ENCODE peak calls at places on chromosomes 5 and 9, in nine cellular contexts. O is progenitor cell of endocrine pancreas; R is GM03348; W is activated naive CD4-positive, alpha-beta T cell; L is foreskin fibroblast; V is head of caudate nucleus; T is T-helper 2 cell; N is A549; E is HCT116. G is an unnamed sample.

GRCh38 chr9:71909887-71910601 is 949 bp downstream of the ABHD17B start:
- DNase-seq in W (peak), T (peak), E (no peak), R (peak), O (peak), L (peak), N (peak), V (peak), G (peak)

GRCh38 chr5:103450333-103451061 is 112.1 kb downstream of the NUDT12 start:
- DNase-seq in R (peak), L (peak), O (no peak), V (no peak), W (no peak), E (no peak), N (no peak), T (no peak), G (peak)

GRCh38 chr9:18467696-18468095 is 6.3 kb upstream of the ADAMTSL1 start:
- DNase-seq in L (no peak), E (no peak), R (no peak), V (no peak), W (no peak), N (no peak), T (no peak), O (no peak), G (no peak)

GRCh38 chr5:79628811-79629210 is 16.6 kb downstream of the TENT2 start:
- DNase-seq in V (no peak), T (no peak), W (no peak), N (no peak), E (no peak), R (no peak), L (no peak), O (no peak), G (no peak)

GRCh38 chr5:6994097-6994496 is 280.9 kb downstream of the TENT4A start:
- DNase-seq in W (no peak), R (no peak), O (no peak), E (no peak), V (no peak), L (no peak), N (no peak), T (no peak), G (no peak)

GRCh38 chr5:95886340-95887044 is 64.0 kb upstream of the GLRX start:
- DNase-seq in V (no peak), O (no peak), T (no peak), W (no peak), R (no peak), L (no peak), N (no peak), E (no peak), G (no peak)

GRCh38 chr9:129317179-129318011 is 139.3 kb upstream of the IER5L start:
- DNase-seq in T (no peak), O (no peak), W (no peak), R (peak), L (peak), N (peak), E (no peak), V (peak), G (peak)

GRCh38 chr5:83589786-83590185 is 118.2 kb downstream of the VCAN start:
- DNase-seq in O (no peak), E (no peak), V (no peak), R (no peak), T (no peak), N (no peak), W (no peak), L (no peak), G (no peak)

GRCh38 chr5:100731768-100732167 is 171.3 kb downstream of the ST8SIA4 start:
- DNase-seq in O (no peak), W (no peak), V (no peak), N (no peak), T (no peak), L (no peak), E (no peak), R (no peak), G (no peak)

GRCh38 chr5:128097781-128098180 is 14.2 kb downstream of the SLC12A2 start:
- DNase-seq in R (no peak), W (no peak), E (no peak), V (no peak), T (no peak), L (no peak), N (no peak), O (no peak), G (no peak)

GRCh38 chr5:108266235-108266634 is 115.7 kb downstream of the FBXL17 start:
- DNase-seq in T (no peak), V (no peak), O (no peak), W (no peak), R (no peak), E (no peak), L (peak), N (peak), G (peak)

GRCh38 chr5:42953061-42953460 is 87.1 kb downstream of the ANXA2R start:
- DNase-seq in L (peak), W (no peak), T (no peak), V (no peak), N (no peak), O (no peak), E (no peak), R (no peak), G (no peak)

GRCh38 chr5:102998224-102998623 is 121.7 kb downstream of the GIN1 start:
- DNase-seq in O (no peak), N (no peak), L (no peak), V (no peak), R (no peak), E (no peak), W (no peak), T (no peak), G (no peak)

GRCh38 chr9:131395027-131395744 is 1.3 kb downstream of the PRRC2B start:
- DNase-seq in R (no peak), V (no peak), L (peak), N (no peak), O (no peak), T (peak), E (no peak), W (peak), G (no peak)